ENCODE peak calls at places on chromosome 14, in five cellular contexts. One of them, this sample, is unnamed.

GRCh38 chr14:95434161-95434560 is 82.3 kb downstream of the SYNE3 start:
- DNase-seq in choroid plexus epithelial cell: no peak
- DNase-seq in coronary artery: no peak
- DNase-seq in body of pancreas: no peak
- DNase-seq in IMR-90: no peak
- DNase-seq in this sample: no peak

GRCh38 chr14:90655829-90656228 is 160.4 kb downstream of the TTC7B start:
- DNase-seq in IMR-90: no peak
- DNase-seq in coronary artery: no peak
- DNase-seq in body of pancreas: no peak
- DNase-seq in choroid plexus epithelial cell: no peak
- DNase-seq in this sample: no peak

GRCh38 chr14:92717571-92718042 is 30.8 kb downstream of the LGMN start:
- DNase-seq in IMR-90: no peak
- DNase-seq in choroid plexus epithelial cell: no peak
- DNase-seq in coronary artery: peak
- DNase-seq in body of pancreas: no peak
- DNase-seq in this sample: no peak

GRCh38 chr14:69617796-69618195 is 6.4 kb downstream of the SUSD6 start:
- DNase-seq in body of pancreas: no peak
- DNase-seq in coronary artery: no peak
- DNase-seq in IMR-90: no peak
- DNase-seq in choroid plexus epithelial cell: no peak
- DNase-seq in this sample: no peak

GRCh38 chr14:104694991-104695659 is 5.7 kb downstream of the INF2 start:
- DNase-seq in coronary artery: no peak
- DNase-seq in IMR-90: no peak
- DNase-seq in body of pancreas: no peak
- DNase-seq in choroid plexus epithelial cell: no peak
- DNase-seq in this sample: peak

GRCh38 chr14:41925409-41925808 is 318.7 kb downstream of the LRFN5 start:
- DNase-seq in coronary artery: no peak
- DNase-seq in IMR-90: peak
- DNase-seq in choroid plexus epithelial cell: peak
- DNase-seq in body of pancreas: peak
- DNase-seq in this sample: peak

GRCh38 chr14:104870368-104871144 is 5.5 kb downstream of the CEP170B start:
- DNase-seq in body of pancreas: peak
- DNase-seq in coronary artery: no peak
- DNase-seq in choroid plexus epithelial cell: no peak
- DNase-seq in IMR-90: no peak
- DNase-seq in this sample: no peak

GRCh38 chr14:51650721-51651387 is 856 bp upstream of the FRMD6 start:
- DNase-seq in IMR-90: no peak
- DNase-seq in coronary artery: peak
- DNase-seq in choroid plexus epithelial cell: no peak
- DNase-seq in body of pancreas: peak
- DNase-seq in this sample: no peak

GRCh38 chr14:27050195-27050594 is 452.4 kb upstream of the NOVA1 start:
- DNase-seq in body of pancreas: no peak
- DNase-seq in coronary artery: no peak
- DNase-seq in IMR-90: no peak
- DNase-seq in choroid plexus epithelial cell: no peak
- DNase-seq in this sample: no peak

GRCh38 chr14:54187439-54187838 is 209.4 kb upstream of the CDKN3 start:
- DNase-seq in coronary artery: no peak
- DNase-seq in IMR-90: no peak
- DNase-seq in choroid plexus epithelial cell: no peak
- DNase-seq in body of pancreas: no peak
- DNase-seq in this sample: no peak

GRCh38 chr14:32913725-32914124 is 25.0 kb upstream of the NPAS3 start:
- DNase-seq in coronary artery: no peak
- DNase-seq in IMR-90: no peak
- DNase-seq in choroid plexus epithelial cell: peak
- DNase-seq in body of pancreas: peak
- DNase-seq in this sample: peak
- TF ChIP-seq CTCF in coronary artery: no peak
- TF ChIP-seq CTCF in IMR-90: no peak
- TF ChIP-seq CTCF in choroid plexus epithelial cell: peak
- TF ChIP-seq CTCF in body of pancreas: no peak
- TF ChIP-seq CTCF in this sample: peak

GRCh38 chr14:71433303-71433702 is 498.9 kb upstream of the RGS6 start:
- DNase-seq in coronary artery: no peak
- DNase-seq in body of pancreas: no peak
- DNase-seq in choroid plexus epithelial cell: no peak
- DNase-seq in IMR-90: no peak
- DNase-seq in this sample: no peak

GRCh38 chr14:71430321-71431168 is 501.7 kb upstream of the RGS6 start:
- DNase-seq in coronary artery: no peak
- DNase-seq in choroid plexus epithelial cell: no peak
- DNase-seq in body of pancreas: no peak
- DNase-seq in IMR-90: no peak
- DNase-seq in this sample: no peak

GRCh38 chr14:71429900-71430299 is 502.3 kb upstream of the RGS6 start:
- DNase-seq in choroid plexus epithelial cell: no peak
- DNase-seq in IMR-90: no peak
- DNase-seq in coronary artery: no peak
- DNase-seq in body of pancreas: no peak
- DNase-seq in this sample: no peak

GRCh38 chr14:71432334-71432733 is 499.9 kb upstream of the RGS6 start:
- DNase-seq in coronary artery: no peak
- DNase-seq in choroid plexus epithelial cell: no peak
- DNase-seq in IMR-90: no peak
- DNase-seq in body of pancreas: no peak
- DNase-seq in this sample: no peak

DNA sequence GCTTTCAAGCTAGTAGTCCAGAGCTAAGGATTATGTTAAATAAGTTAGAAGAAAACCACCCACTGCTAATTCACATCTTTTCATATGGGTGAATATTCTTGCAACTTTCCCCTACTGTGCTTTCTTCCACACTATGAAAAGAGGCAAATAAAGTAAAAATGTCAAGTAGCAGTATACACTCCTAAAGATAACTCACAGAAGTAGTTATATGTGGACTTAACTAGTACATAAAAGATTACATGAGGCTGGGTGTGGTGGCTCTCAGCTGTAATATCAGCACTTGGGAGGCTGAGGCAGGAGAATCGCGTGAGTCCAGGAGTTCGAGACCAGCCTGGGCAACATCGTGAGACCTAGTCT is 501.1 kb upstream of the RGS6 start:
- DNase-seq in IMR-90: no peak
- DNase-seq in body of pancreas: no peak
- DNase-seq in coronary artery: no peak
- DNase-seq in choroid plexus epithelial cell: no peak
- DNase-seq in this sample: no peak
- H3K4me3 ChIP-seq in IMR-90: no peak
- H3K4me3 ChIP-seq in body of pancreas: no peak
- H3K4me3 ChIP-seq in coronary artery: no peak
- H3K4me3 ChIP-seq in choroid plexus epithelial cell: no peak
- H3K4me3 ChIP-seq in this sample: no peak

DNA sequence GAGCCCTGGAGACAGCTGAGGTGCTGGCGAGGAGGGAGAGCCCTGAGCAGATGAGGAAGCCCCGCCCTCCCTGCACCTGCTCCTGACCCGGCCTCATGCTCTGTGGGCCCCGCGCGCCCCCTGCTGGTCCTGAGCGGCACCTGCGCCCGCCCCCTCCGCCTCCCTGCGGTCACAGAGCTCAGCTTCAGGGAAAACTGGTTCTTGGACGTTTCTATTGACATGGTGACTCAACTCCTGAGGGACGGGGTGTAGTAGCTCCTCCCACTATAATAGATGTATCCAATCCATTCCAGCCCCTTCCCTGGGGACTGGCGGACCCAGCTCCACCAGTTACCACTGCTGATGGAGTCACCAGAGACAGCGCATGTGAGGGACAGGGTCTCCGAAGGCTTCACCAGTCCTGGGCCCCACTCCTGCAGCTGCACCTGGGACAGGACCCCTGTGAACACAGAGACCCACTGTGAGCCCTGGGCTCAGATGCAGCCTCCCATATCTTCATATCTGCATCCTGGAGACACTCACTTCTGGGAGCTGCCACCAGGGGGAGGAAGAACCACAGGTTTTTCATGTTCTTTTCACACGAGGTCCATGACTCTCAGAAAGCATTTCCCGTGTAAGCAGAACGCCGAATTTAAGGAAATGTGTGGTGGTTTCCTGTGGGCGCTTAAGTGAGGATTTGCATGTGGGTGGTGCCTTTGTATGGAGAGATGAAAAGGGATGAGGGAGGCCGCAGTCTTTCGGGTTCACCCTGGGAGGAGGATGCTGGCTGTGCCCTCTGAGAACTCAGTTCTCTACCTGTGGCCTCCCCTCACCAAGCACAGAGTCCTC is 1346.5 kb downstream of the TMEM121 start:
- DNase-seq in IMR-90: no peak
- DNase-seq in body of pancreas: peak
- DNase-seq in coronary artery: no peak
- DNase-seq in choroid plexus epithelial cell: no peak
- DNase-seq in this sample: no peak
- TF ChIP-seq CTCF in IMR-90: no peak
- TF ChIP-seq CTCF in body of pancreas: peak
- TF ChIP-seq CTCF in coronary artery: no peak
- TF ChIP-seq CTCF in choroid plexus epithelial cell: peak
- TF ChIP-seq CTCF in this sample: peak

GRCh38 chr14:24260780-24261157 is 2.2 kb downstream of the TGM1 start:
- DNase-seq in coronary artery: no peak
- DNase-seq in choroid plexus epithelial cell: no peak
- DNase-seq in IMR-90: no peak
- DNase-seq in body of pancreas: no peak
- DNase-seq in this sample: no peak
- H3K4me3 ChIP-seq in coronary artery: no peak
- H3K4me3 ChIP-seq in choroid plexus epithelial cell: no peak
- H3K4me3 ChIP-seq in IMR-90: no peak
- H3K4me3 ChIP-seq in body of pancreas: no peak
- H3K4me3 ChIP-seq in this sample: no peak

DNA sequence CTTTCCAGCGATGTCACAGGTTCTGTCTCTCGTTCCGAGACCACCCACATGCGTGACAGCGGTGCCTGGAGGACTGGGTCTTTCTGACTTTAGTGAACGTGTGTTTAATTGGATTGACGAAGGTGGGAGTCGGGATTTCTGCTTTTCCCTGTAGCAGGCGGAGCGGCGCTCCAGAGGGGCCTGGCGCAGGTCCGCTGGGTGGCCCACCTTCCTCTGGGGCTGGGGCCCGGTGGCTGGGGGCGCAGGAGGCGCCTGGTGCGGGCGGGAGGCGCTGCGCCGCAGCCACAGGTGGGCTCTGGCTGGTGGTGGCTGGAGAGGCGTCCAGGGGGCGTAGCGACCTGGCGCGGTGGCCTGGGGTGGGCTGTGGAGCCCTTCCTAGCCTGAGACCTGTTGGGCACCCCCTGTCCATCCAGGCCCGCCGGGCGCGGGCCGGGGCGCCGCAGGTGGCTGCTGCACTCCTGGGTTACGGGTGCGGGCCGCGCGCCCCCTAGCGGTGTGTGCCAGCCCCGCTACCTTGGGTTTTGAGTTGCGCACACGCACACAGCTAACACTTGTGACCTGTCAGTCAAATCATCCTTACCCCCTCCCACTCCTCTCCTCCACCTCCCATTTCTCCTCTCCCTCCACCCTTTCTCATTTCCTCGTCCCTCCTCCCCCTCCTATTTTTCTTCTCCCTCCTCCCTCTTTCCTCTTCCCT is 2.0 kb downstream of the MEG3 start:
- DNase-seq in coronary artery: no peak
- DNase-seq in body of pancreas: peak
- DNase-seq in choroid plexus epithelial cell: peak
- DNase-seq in IMR-90: peak
- DNase-seq in this sample: peak
- TF ChIP-seq CTCF in coronary artery: no peak
- TF ChIP-seq CTCF in body of pancreas: peak
- TF ChIP-seq CTCF in choroid plexus epithelial cell: peak
- TF ChIP-seq CTCF in IMR-90: peak
- TF ChIP-seq CTCF in this sample: peak

GRCh38 chr14:50389668-50390441 is 6.8 kb downstream of the CDKL1 start:
- DNase-seq in body of pancreas: no peak
- DNase-seq in coronary artery: no peak
- DNase-seq in choroid plexus epithelial cell: no peak
- DNase-seq in IMR-90: no peak
- DNase-seq in this sample: no peak
- H3K4me3 ChIP-seq in body of pancreas: no peak
- H3K4me3 ChIP-seq in coronary artery: no peak
- H3K4me3 ChIP-seq in choroid plexus epithelial cell: no peak
- H3K4me3 ChIP-seq in IMR-90: no peak
- H3K4me3 ChIP-seq in this sample: no peak

GRCh38 chr14:25516838-25517237 is 466.9 kb upstream of the STXBP6 start:
- DNase-seq in body of pancreas: no peak
- DNase-seq in choroid plexus epithelial cell: no peak
- DNase-seq in IMR-90: no peak
- DNase-seq in coronary artery: no peak
- DNase-seq in this sample: no peak

DNA sequence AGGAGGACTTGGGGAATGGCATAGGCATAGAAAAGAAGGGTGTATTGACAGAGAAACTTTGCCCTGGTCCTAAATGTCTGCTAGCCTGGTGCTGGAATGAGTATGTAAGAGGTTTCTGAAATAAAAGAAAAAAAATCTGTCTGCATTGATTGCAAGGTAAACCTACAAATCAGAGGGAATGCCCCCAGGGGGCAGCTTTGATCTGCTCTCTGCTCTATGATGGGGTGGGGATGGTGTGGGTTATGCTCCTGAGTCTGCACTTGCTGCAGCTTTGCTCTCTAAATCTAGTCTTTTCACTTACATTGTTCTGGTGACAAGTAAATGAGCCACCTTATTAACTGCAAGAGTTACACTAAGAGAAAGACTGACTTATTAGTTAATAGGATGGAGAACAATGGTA is 468.4 kb upstream of the STXBP6 start:
- DNase-seq in IMR-90: no peak
- DNase-seq in body of pancreas: no peak
- DNase-seq in coronary artery: no peak
- DNase-seq in choroid plexus epithelial cell: no peak
- DNase-seq in this sample: no peak
- TF ChIP-seq CTCF in IMR-90: no peak
- TF ChIP-seq CTCF in body of pancreas: no peak
- TF ChIP-seq CTCF in coronary artery: no peak
- TF ChIP-seq CTCF in choroid plexus epithelial cell: no peak
- TF ChIP-seq CTCF in this sample: no peak

GRCh38 chr14:86858591-86858990 is 1134.4 kb downstream of the GALC start:
- DNase-seq in coronary artery: no peak
- DNase-seq in choroid plexus epithelial cell: peak
- DNase-seq in IMR-90: no peak
- DNase-seq in body of pancreas: no peak
- DNase-seq in this sample: peak
- H3K4me3 ChIP-seq in coronary artery: no peak
- H3K4me3 ChIP-seq in choroid plexus epithelial cell: no peak
- H3K4me3 ChIP-seq in IMR-90: no peak
- H3K4me3 ChIP-seq in body of pancreas: no peak
- H3K4me3 ChIP-seq in this sample: no peak